ENCODE peak calls at places on chromosomes 2 and 18, in five cellular contexts. One of them, this sample, is unnamed.

GRCh38 chr18:26745288-26745975 is 120.1 kb downstream of the AQP4 start:
- DNase-seq in right atrium auricular region: no peak
- DNase-seq in upper lobe of left lung: no peak
- DNase-seq in testis: no peak
- DNase-seq in heart right ventricle: no peak
- DNase-seq in this sample: no peak

GRCh38 chr2:241762321-241762932 is 14.2 kb upstream of the GAL3ST2 start:
- DNase-seq in heart right ventricle: no peak
- DNase-seq in upper lobe of left lung: no peak
- DNase-seq in testis: no peak
- DNase-seq in right atrium auricular region: no peak
- DNase-seq in this sample: peak; percentile 38

GRCh38 chr2:183696028-183696427 is 571.8 kb downstream of the NUP35 start:
- DNase-seq in upper lobe of left lung: no peak
- DNase-seq in right atrium auricular region: no peak
- DNase-seq in testis: no peak
- DNase-seq in heart right ventricle: no peak
- DNase-seq in this sample: no peak

GRCh38 chr2:1540481-1540880 is 127.2 kb downstream of the TPO start:
- DNase-seq in heart right ventricle: no peak
- DNase-seq in upper lobe of left lung: no peak
- DNase-seq in right atrium auricular region: no peak
- DNase-seq in testis: no peak
- DNase-seq in this sample: no peak

GRCh38 chr2:177143444-177143843 is 69.2 kb upstream of the HNRNPA3 start:
- DNase-seq in testis: no peak
- DNase-seq in heart right ventricle: no peak
- DNase-seq in right atrium auricular region: no peak
- DNase-seq in upper lobe of left lung: no peak
- DNase-seq in this sample: peak; percentile 10

GRCh38 chr18:8770655-8771054 is 65.3 kb downstream of the MTCL1 start:
- DNase-seq in upper lobe of left lung: no peak
- DNase-seq in right atrium auricular region: no peak
- DNase-seq in testis: peak; percentile 4
- DNase-seq in heart right ventricle: no peak
- DNase-seq in this sample: no peak

GRCh38 chr2:48283870-48284269 is 246.1 kb upstream of the STON1 start:
- DNase-seq in testis: no peak
- DNase-seq in right atrium auricular region: no peak
- DNase-seq in heart right ventricle: no peak
- DNase-seq in upper lobe of left lung: no peak
- DNase-seq in this sample: no peak

GRCh38 chr18:29712785-29713184 is 1329.8 kb downstream of the DSC3 start:
- DNase-seq in testis: no peak
- DNase-seq in right atrium auricular region: no peak
- DNase-seq in heart right ventricle: no peak
- DNase-seq in upper lobe of left lung: no peak
- DNase-seq in this sample: no peak

GRCh38 chr18:79572093-79572780 is 107.4 kb upstream of the CTDP1 start:
- DNase-seq in heart right ventricle: no peak
- DNase-seq in right atrium auricular region: no peak
- DNase-seq in upper lobe of left lung: peak; percentile 69
- DNase-seq in testis: no peak
- DNase-seq in this sample: no peak

GRCh38 chr2:206915136-206915535 is 24.2 kb upstream of the CPO start:
- DNase-seq in upper lobe of left lung: no peak
- DNase-seq in right atrium auricular region: no peak
- DNase-seq in testis: no peak
- DNase-seq in heart right ventricle: no peak
- DNase-seq in this sample: no peak

GRCh38 chr2:55010915-55011314 is 39.3 kb downstream of the RTN4 start:
- DNase-seq in heart right ventricle: no peak
- DNase-seq in upper lobe of left lung: no peak
- DNase-seq in testis: no peak
- DNase-seq in right atrium auricular region: no peak
- DNase-seq in this sample: no peak
- H3K4me1 ChIP-seq in heart right ventricle: peaks cover 91% of the 10 kb centered on the region
- H3K4me1 ChIP-seq in upper lobe of left lung: peaks cover 87% of the 10 kb centered on the region
- H3K4me1 ChIP-seq in testis: no peaks in the 10 kb centered on the region
- H3K4me1 ChIP-seq in right atrium auricular region: no peaks in the 10 kb centered on the region
- H3K4me1 ChIP-seq in this sample: peaks cover 10% of the 10 kb centered on the region

GRCh38 chr18:58896268-58896667 is 31.6 kb downstream of the ZNF532 start:
- DNase-seq in right atrium auricular region: no peak
- DNase-seq in testis: peak; percentile 7
- DNase-seq in upper lobe of left lung: no peak
- DNase-seq in heart right ventricle: no peak
- DNase-seq in this sample: no peak

GRCh38 chr18:58893388-58894099 is 28.9 kb downstream of the ZNF532 start:
- DNase-seq in upper lobe of left lung: no peak
- DNase-seq in right atrium auricular region: no peak
- DNase-seq in testis: no peak
- DNase-seq in heart right ventricle: no peak
- DNase-seq in this sample: no peak

GRCh38 chr18:58896734-58897508 is 32.2 kb downstream of the ZNF532 start:
- DNase-seq in upper lobe of left lung: no peak
- DNase-seq in right atrium auricular region: no peak
- DNase-seq in testis: peak; percentile 9
- DNase-seq in heart right ventricle: no peak
- DNase-seq in this sample: no peak

GRCh38 chr18:58895385-58895784 is 30.7 kb downstream of the ZNF532 start:
- DNase-seq in testis: no peak
- DNase-seq in upper lobe of left lung: no peak
- DNase-seq in right atrium auricular region: no peak
- DNase-seq in heart right ventricle: no peak
- DNase-seq in this sample: no peak

DNA sequence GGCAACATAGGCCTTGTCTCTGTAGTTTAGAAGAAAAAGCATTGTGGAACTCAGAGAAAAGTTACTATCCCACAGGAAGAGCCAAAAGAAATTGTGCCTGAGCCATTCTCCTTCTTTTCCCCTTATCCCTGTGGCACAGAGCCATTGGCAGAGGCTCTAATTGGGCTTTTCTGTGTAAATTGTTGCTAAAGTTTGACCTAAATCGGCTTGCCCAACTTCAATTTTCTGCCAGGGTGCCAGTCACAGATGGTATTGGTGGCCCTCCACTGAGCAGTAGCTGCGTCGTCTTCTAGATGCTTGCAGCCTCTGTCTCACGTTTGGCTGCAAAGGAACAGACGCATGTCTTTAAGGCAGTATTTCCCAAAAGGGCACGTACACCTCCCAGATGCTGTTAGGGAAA is 30.3 kb downstream of the ZNF532 start:
- DNase-seq in heart right ventricle: no peak
- DNase-seq in testis: peak; percentile 49
- DNase-seq in right atrium auricular region: no peak
- DNase-seq in upper lobe of left lung: no peak
- DNase-seq in this sample: no peak
- H3K27ac ChIP-seq in heart right ventricle: no peak overlapping the region
- H3K27ac ChIP-seq in testis: no peak overlapping the region
- H3K27ac ChIP-seq in right atrium auricular region: no peak overlapping the region
- H3K27ac ChIP-seq in upper lobe of left lung: no peak overlapping the region
- H3K27ac ChIP-seq in this sample: no peak overlapping the region

GRCh38 chr18:48137354-48138208 is 207.1 kb upstream of the SMAD2 start:
- DNase-seq in heart right ventricle: no peak
- DNase-seq in right atrium auricular region: no peak
- DNase-seq in testis: no peak
- DNase-seq in upper lobe of left lung: no peak
- DNase-seq in this sample: no peak
- H3K4me3 ChIP-seq in heart right ventricle: peak overlapping the region; percentile 55
- H3K4me3 ChIP-seq in right atrium auricular region: peak overlapping the region; percentile 60
- H3K4me3 ChIP-seq in testis: no peak overlapping the region
- H3K4me3 ChIP-seq in upper lobe of left lung: peak overlapping the region; percentile 50
- H3K4me3 ChIP-seq in this sample: no peak overlapping the region

DNA sequence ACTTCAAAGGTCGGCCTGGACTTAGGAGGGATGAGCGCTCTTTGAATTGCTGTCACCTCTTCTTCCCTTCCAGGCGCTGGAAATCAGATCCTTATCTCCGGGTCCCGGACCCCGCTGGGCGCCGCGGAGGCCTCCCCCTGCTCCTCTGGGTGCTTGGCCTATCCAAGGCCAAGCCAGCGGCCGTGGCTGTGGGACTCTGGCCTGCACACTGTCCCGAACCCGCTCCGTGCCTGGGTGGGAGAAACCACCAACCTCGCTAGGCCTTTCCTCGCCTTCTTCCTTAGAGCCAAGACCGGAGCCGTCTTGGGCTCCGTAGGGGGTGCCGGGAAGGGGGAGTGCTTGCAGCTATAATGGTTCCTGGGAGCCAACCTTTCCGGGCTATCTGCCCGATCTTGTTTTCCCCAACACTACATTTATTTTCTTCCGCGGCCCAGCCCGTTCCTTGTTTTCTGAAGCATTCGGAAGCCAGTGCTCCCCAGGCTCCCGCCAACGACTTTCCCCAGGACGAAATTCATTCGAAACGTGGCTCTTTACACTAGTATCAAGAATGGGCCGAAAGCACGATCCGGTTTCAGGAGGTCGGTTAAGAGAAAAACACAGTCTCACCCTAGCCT is 2.4 kb downstream of the OSR1 start:
- DNase-seq in right atrium auricular region: no peak
- DNase-seq in heart right ventricle: no peak
- DNase-seq in testis: peak; percentile 22
- DNase-seq in upper lobe of left lung: peak; percentile 82
- DNase-seq in this sample: no peak
- H3K4me1 ChIP-seq in right atrium auricular region: no peaks in the 10 kb centered on the region
- H3K4me1 ChIP-seq in heart right ventricle: peaks cover 43% of the 10 kb centered on the region
- H3K4me1 ChIP-seq in testis: peaks cover 46% of the 10 kb centered on the region
- H3K4me1 ChIP-seq in upper lobe of left lung: peaks cover 31% of the 10 kb centered on the region
- H3K4me1 ChIP-seq in this sample: no peaks in the 10 kb centered on the region

GRCh38 chr2:20353597-20353996 is 3.0 kb upstream of the PUM2 start:
- DNase-seq in upper lobe of left lung: no peak
- DNase-seq in right atrium auricular region: no peak
- DNase-seq in testis: no peak
- DNase-seq in heart right ventricle: no peak
- DNase-seq in this sample: peak; percentile 27

GRCh38 chr2:20350753-20351554 is at the start of gene PUM2:
- DNase-seq in heart right ventricle: peak; percentile 92
- DNase-seq in right atrium auricular region: peak; percentile 92
- DNase-seq in testis: peak; percentile 95
- DNase-seq in upper lobe of left lung: peak; percentile 99
- DNase-seq in this sample: peak; percentile 99

GRCh38 chr2:20350105-20350712 is 435 bp downstream of the PUM2 start:
- DNase-seq in upper lobe of left lung: peak; percentile 93
- DNase-seq in testis: peak; percentile 65
- DNase-seq in heart right ventricle: peak; percentile 57
- DNase-seq in right atrium auricular region: no peak
- DNase-seq in this sample: peak; percentile 67

GRCh38 chr2:20351555-20352229 is 1.0 kb upstream of the PUM2 start:
- DNase-seq in heart right ventricle: no peak
- DNase-seq in testis: no peak
- DNase-seq in right atrium auricular region: no peak
- DNase-seq in upper lobe of left lung: no peak
- DNase-seq in this sample: peak; percentile 71

GRCh38 chr2:20352230-20353216 is 1.9 kb upstream of the PUM2 start:
- DNase-seq in heart right ventricle: no peak
- DNase-seq in upper lobe of left lung: no peak
- DNase-seq in right atrium auricular region: no peak
- DNase-seq in testis: no peak
- DNase-seq in this sample: no peak
- H3K27ac ChIP-seq in heart right ventricle: no peak overlapping the region
- H3K27ac ChIP-seq in upper lobe of left lung: peak overlapping the region; percentile 99
- H3K27ac ChIP-seq in right atrium auricular region: no peak overlapping the region
- H3K27ac ChIP-seq in testis: peak overlapping the region; percentile 29
- H3K27ac ChIP-seq in this sample: peak overlapping the region; percentile 92

GRCh38 chr18:49392352-49392751 is 68.1 kb downstream of the DYM start:
- DNase-seq in upper lobe of left lung: no peak
- DNase-seq in right atrium auricular region: no peak
- DNase-seq in testis: no peak
- DNase-seq in heart right ventricle: no peak
- DNase-seq in this sample: no peak
- H3K4me3 ChIP-seq in upper lobe of left lung: no peak overlapping the region
- H3K4me3 ChIP-seq in right atrium auricular region: no peak overlapping the region
- H3K4me3 ChIP-seq in testis: no peak overlapping the region
- H3K4me3 ChIP-seq in heart right ventricle: no peak overlapping the region
- H3K4me3 ChIP-seq in this sample: no peak overlapping the region

DNA sequence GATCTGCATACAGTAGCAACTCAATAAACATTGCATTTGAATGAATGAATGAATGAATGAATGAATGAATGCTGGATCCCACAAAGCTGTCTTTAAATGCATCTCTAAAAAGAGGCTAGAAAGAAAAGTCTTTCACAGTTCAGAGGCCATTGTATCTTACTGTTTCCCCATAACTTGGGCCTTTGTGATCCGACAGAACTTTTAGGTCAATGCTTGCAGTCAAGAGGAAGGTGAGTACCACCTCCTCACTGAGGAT is 119.9 kb upstream of the COPS8 start:
- DNase-seq in testis: no peak
- DNase-seq in upper lobe of left lung: no peak
- DNase-seq in right atrium auricular region: no peak
- DNase-seq in heart right ventricle: no peak
- DNase-seq in this sample: no peak
- H3K4me1 ChIP-seq in testis: no peaks in the 10 kb centered on the region
- H3K4me1 ChIP-seq in upper lobe of left lung: no peaks in the 10 kb centered on the region
- H3K4me1 ChIP-seq in right atrium auricular region: no peaks in the 10 kb centered on the region
- H3K4me1 ChIP-seq in heart right ventricle: peaks cover 5% of the 10 kb centered on the region
- H3K4me1 ChIP-seq in this sample: peaks cover 1% of the 10 kb centered on the region

This sample was measured in SJCRH30.